ENCODE peak calls at places on chromosomes 5 and 9, in ten cellular contexts. B, F, U, W, J, V, L, H, K and R are unnamed samples.

GRCh38 chr9:1619915-1620705 is 395.0 kb upstream of the SMARCA2 start:
- DNase-seq in B (no peak), F (no peak), U (no peak), W (no peak), J (peak), V (no peak), L (peak), H (no peak), K (no peak), R (peak)

GRCh38 chr9:96618209-96619108 is 1.2 kb downstream of the CDC14B start:
- DNase-seq in B (peak), F (peak), U (peak), W (no peak), J (peak), V (no peak), L (peak), H (peak), K (peak), R (peak)

GRCh38 chr5:120604898-120605297 is 140.8 kb downstream of the PRR16 start:
- DNase-seq in B (no peak), F (no peak), U (no peak), W (no peak), J (peak), V (peak), L (peak), H (no peak), K (no peak), R (peak)

GRCh38 chr9:90854637-90855036 is 53.0 kb downstream of the SYK start:
- DNase-seq in B (no peak), F (no peak), U (no peak), W (no peak), J (peak), V (no peak), L (peak), H (no peak), K (no peak), R (no peak)

GRCh38 chr9:4936277-4936676 is 48.8 kb upstream of the JAK2 start:
- DNase-seq in B (no peak), F (no peak), U (no peak), W (no peak), J (no peak), V (no peak), L (no peak), H (no peak), K (no peak), R (no peak)

GRCh38 chr5:38468978-38469706 is 87.3 kb downstream of the LIFR start:
- DNase-seq in B (peak), F (no peak), U (no peak), W (no peak), J (no peak), V (no peak), L (no peak), H (no peak), K (no peak), R (peak)

GRCh38 chr5:37435261-37435660 is 56.1 kb downstream of the WDR70 start:
- DNase-seq in B (no peak), F (no peak), U (no peak), W (no peak), J (no peak), V (no peak), L (no peak), H (no peak), K (no peak), R (peak)

GRCh38 chr9:36991516-36992134 is 42.4 kb downstream of the PAX5 start:
- DNase-seq in B (no peak), F (no peak), U (peak), W (no peak), J (peak), V (no peak), L (peak), H (no peak), K (peak), R (peak)

GRCh38 chr9:85502815-85503643 is 238.7 kb downstream of the AGTPBP1 start:
- DNase-seq in B (no peak), F (no peak), U (no peak), W (no peak), J (no peak), V (no peak), L (no peak), H (no peak), K (no peak), R (no peak)
- TF ChIP-seq CTCF in B (no peak), F (no peak), U (no peak), W (no peak), J (no peak), V (no peak), L (no peak), H (no peak), K (no peak), R (peak)

GRCh38 chr5:114678778-114679177 is 316.9 kb downstream of the KCNN2 start:
- DNase-seq in B (no peak), F (no peak), U (no peak), W (no peak), J (no peak), V (no peak), L (no peak), H (no peak), K (no peak), R (no peak)
- TF ChIP-seq CTCF in B (no peak), F (no peak), U (no peak), W (no peak), J (no peak), V (no peak), L (no peak), H (no peak), K (no peak), R (no peak)

DNA sequence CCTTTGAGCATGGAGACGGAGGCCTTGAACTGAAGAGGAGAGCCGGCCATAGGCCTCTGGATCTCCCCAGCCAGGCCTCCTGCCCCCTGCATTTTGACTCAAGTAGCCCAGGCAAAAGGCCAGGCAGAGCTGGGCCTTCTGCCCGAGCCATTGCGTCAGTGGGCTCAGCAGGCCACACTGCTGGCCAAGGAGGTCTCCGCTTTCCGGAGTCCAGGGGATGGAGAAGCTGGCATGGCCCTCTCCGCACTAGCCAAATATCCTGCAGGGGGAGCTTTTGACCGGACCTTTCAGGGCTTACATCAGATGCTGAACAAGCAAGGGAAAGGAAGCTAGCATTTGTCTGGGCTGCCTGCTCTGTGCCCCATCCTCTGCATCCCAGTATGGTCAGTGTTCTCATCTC is 386.8 kb downstream of the TRIM36 start:
- DNase-seq in B (no peak), F (no peak), U (no peak), W (no peak), J (no peak), V (no peak), L (no peak), H (no peak), K (peak), R (no peak)
- TF ChIP-seq CTCF in B (no peak), F (no peak), U (no peak), W (no peak), J (no peak), V (no peak), L (peak), H (no peak), K (no peak), R (no peak)

DNA sequence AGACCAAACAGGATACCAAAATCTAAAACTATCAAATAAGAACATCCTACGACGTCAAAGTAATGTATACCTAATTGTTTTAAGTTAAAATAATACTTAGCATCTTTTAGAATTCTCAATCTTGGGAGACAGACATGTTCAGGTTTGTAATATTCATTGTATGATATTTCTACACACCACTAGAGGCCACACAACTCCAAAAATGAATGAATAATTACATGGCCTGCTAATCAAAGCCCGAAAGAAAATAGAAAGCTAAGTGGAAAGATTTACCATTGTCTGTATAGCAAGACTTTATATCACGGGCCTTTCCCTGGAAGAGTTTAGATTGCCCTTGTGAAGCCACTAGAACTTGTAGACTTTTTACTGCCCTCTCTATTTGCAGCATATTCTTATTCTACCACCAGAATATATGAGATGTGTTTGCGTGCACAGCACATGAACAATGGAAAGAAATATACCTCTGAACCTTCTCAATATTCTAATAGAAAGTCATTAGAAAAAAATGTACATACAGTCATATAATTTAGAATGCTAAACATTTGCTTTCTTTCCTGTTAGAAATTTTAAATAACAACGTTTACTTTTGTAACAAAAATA is 380.1 kb upstream of the NUDT12 start:
- DNase-seq in B (no peak), F (no peak), U (no peak), W (no peak), J (no peak), V (no peak), L (no peak), H (no peak), K (no peak), R (peak)
- TF ChIP-seq CTCF in B (no peak), F (no peak), U (no peak), W (no peak), J (peak), V (no peak), L (no peak), H (no peak), K (no peak), R (peak)